ENCODE peak calls at places on chromosomes 4 and X, in six cellular contexts. A is NT2/D1, G is uterus, C is K562, D is right cardiac atrium, X is upper lobe of left lung. Q is an unnamed sample.

GRCh38 chr4:57071340-57071739 is 38.8 kb downstream of the IGFBP7 start:
- DNase-seq in X (no peak), G (peak; percentile 31), A (no peak), C (no peak), D (no peak), Q (no peak)

GRCh38 chr4:1404573-1405248 is 1.5 kb downstream of the NKX1-1 start:
- DNase-seq in C (no peak), X (no peak), D (peak; percentile 46), G (peak; percentile 8), A (no peak), Q (no peak)

GRCh38 chr4:112058433-112058832 is 86.8 kb upstream of the FAM241A start:
- DNase-seq in X (no peak), A (no peak), G (no peak), C (no peak), D (no peak), Q (no peak)

GRCh38 chr4:18342847-18343246 is 321.3 kb upstream of the LCORL start:
- DNase-seq in G (no peak), D (no peak), X (no peak), A (no peak), C (no peak), Q (no peak)

GRCh38 chrX:133608406-133608805 is 193.1 kb upstream of the GPC4 start:
- DNase-seq in C (no peak), X (no peak), A (no peak), D (no peak), G (no peak), Q (no peak)

GRCh38 chr4:7831330-7831729 is 108.3 kb downstream of the AFAP1 start:
- DNase-seq in C (peak; percentile 44), A (no peak), X (no peak), D (no peak), G (no peak), Q (peak; percentile 28)

GRCh38 chr4:114393295-114394038 is 205.1 kb upstream of the UGT8 start:
- DNase-seq in A (no peak), X (no peak), C (no peak), D (no peak), G (no peak), Q (no peak)

GRCh38 chrX:150508018-150508417 is 60.4 kb upstream of the MTM1 start:
- DNase-seq in G (no peak), C (no peak), D (no peak), X (no peak), A (no peak), Q (no peak)

GRCh38 chrX:31132803-31133202 is 61.0 kb upstream of the FTHL17 start:
- DNase-seq in G (no peak), D (no peak), A (no peak), C (no peak), X (no peak), Q (no peak)

GRCh38 chr4:86596802-86597201 is 2.7 kb downstream of the PTPN13 start:
- DNase-seq in D (no peak), C (no peak), X (no peak), G (no peak), A (no peak), Q (no peak)

GRCh38 chr4:122796801-122797404 is 29.7 kb upstream of the FGF2 start:
- DNase-seq in C (peak; percentile 62), A (peak; percentile 77), G (no peak), X (no peak), D (no peak), Q (no peak)

GRCh38 chr4:8181844-8182243 is 17.2 kb upstream of the SH3TC1 start:
- DNase-seq in D (peak; percentile 79), X (peak; percentile 72), G (no peak), C (no peak), A (no peak), Q (no peak)

GRCh38 chr4:80471701-80472100 is 136.2 kb downstream of the CFAP299 start:
- DNase-seq in G (no peak), D (no peak), X (peak; percentile 63), C (no peak), A (no peak), Q (no peak)

GRCh38 chrX:7242613-7243012 is 94.7 kb upstream of the PUDP start:
- DNase-seq in A (no peak), X (no peak), C (no peak), G (no peak), D (no peak), Q (no peak)

GRCh38 chr4:137510866-137511265 is 21.4 kb downstream of the PCDH18 start:
- DNase-seq in G (peak; percentile 39), D (no peak), A (peak; percentile 23), C (no peak), X (no peak), Q (no peak)

GRCh38 chr4:125316781-125317525 is 2.2 kb downstream of the FAT4 start:
- DNase-seq in D (peak; percentile 76), G (peak; percentile 32), A (no peak), C (no peak), X (no peak), Q (no peak)

GRCh38 chr4:24836843-24837242 is 41.5 kb downstream of the SOD3 start:
- DNase-seq in A (no peak), G (no peak), X (no peak), D (no peak), C (no peak), Q (no peak)

GRCh38 chr4:72701987-72702819 is 133.2 kb upstream of the ADAMTS3 start:
- DNase-seq in G (no peak), A (peak; percentile 15), D (no peak), X (no peak), C (peak; percentile 77), Q (peak; percentile 2)

GRCh38 chr4:42359686-42360085 is 37.6 kb upstream of the SHISA3 start:
- DNase-seq in X (no peak), D (no peak), A (no peak), C (no peak), G (no peak), Q (no peak)

GRCh38 chr4:183960021-183960420 is 54.9 kb downstream of the STOX2 start:
- DNase-seq in D (peak; percentile 72), A (peak; percentile 11), G (peak; percentile 37), C (peak; percentile 6), X (peak; percentile 30), Q (no peak)

GRCh38 chrX:46788902-46789301 is 30.0 kb upstream of the SLC9A7 start:
- DNase-seq in D (no peak), G (no peak), X (no peak), A (peak; percentile 67), C (no peak), Q (no peak)

GRCh38 chrX:102654696-102655095 is 3.4 kb downstream of the GPRASP1 start:
- DNase-seq in A (no peak), X (no peak), C (no peak), G (no peak), D (peak; percentile 66), Q (no peak)

GRCh38 chr4:42655248-42655647 is 1.7 kb downstream of the ATP8A1 start:
- DNase-seq in X (no peak), G (no peak), A (no peak), C (no peak), D (no peak), Q (no peak)

GRCh38 chr4:16078195-16078756 is 5.5 kb downstream of the PROM1 start:
- DNase-seq in A (no peak), C (no peak), X (no peak), D (no peak), G (no peak), Q (no peak)

GRCh38 chr4:33071552-33071951 is 2351.4 kb downstream of the PCDH7 start:
- DNase-seq in X (no peak), G (no peak), C (no peak), A (no peak), D (no peak), Q (no peak)

GRCh38 chrX:133918326-133918725 is 67.1 kb downstream of the GPC3 start:
- DNase-seq in X (no peak), C (no peak), A (no peak), G (no peak), D (no peak), Q (no peak)

GRCh38 chrX:41108684-41109205 is 23.5 kb downstream of the USP9X start:
- DNase-seq in D (no peak), C (no peak), A (no peak), G (no peak), X (no peak), Q (no peak)

GRCh38 chrX:41116948-41117347 is 31.7 kb downstream of the USP9X start:
- DNase-seq in C (peak; percentile 22), A (no peak), G (no peak), D (no peak), X (no peak), Q (no peak)

GRCh38 chrX:41108007-41108683 is 22.9 kb downstream of the USP9X start:
- DNase-seq in D (no peak), A (no peak), X (no peak), G (no peak), C (no peak), Q (no peak)

GRCh38 chrX:41110801-41111625 is 25.8 kb downstream of the USP9X start:
- DNase-seq in D (no peak), X (no peak), A (no peak), G (no peak), C (peak; percentile 13), Q (no peak)
- H3K4me1 ChIP-seq in D (peaks cover 6% of the 10 kb centered on the region), X (peaks cover 11% of the 10 kb centered on the region), A (peaks cover 3% of the 10 kb centered on the region), G (no peaks in the 10 kb centered on the region), C (peaks cover 25% of the 10 kb centered on the region), Q (peaks cover 29% of the 10 kb centered on the region)

DNA sequence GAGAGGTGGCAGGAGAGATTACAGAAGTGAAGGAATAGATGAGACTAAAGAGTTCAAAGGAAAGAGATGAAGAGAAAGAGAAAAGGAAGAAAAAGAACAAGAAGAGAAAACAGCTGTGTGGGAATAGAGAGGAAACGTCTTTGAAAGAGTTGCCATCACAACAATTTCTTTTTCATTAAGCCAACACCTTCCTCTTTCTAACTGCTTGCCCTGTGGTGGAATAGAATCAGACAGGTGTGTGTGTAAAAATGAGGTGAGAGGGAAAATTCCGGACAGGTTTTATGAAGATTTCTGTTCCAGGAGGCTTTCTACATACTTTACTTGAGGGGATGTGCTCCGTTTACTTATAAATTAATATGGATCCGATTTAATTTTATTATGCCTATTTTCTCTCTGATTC is 28.8 kb downstream of the DTHD1 start:
- DNase-seq in A (no peak), X (no peak), D (no peak), C (no peak), G (no peak), Q (no peak)
- H3K4me1 ChIP-seq in A (no peaks in the 10 kb centered on the region), X (peaks cover 14% of the 10 kb centered on the region), D (peaks cover 2% of the 10 kb centered on the region), C (no peaks in the 10 kb centered on the region), G (no peaks in the 10 kb centered on the region), Q (peaks cover 13% of the 10 kb centered on the region)

DNA sequence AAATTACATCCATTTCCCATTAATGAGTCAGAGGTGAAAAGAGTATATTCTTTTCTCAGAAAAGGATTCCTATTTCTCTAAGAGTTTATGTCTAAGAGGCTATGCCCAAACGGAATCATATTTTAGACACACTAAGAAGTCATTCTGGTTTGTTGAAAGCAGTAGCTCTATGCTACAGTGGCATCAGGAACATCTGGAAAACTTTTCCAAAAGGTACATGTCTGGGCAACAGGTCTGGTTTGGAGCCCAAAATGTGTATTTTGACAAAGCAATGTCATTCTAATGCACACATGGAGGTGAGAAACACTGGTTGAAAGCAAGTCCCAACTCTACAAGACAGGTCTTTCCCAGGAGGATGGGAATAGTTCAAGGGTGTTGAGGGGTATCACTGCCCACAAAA is 56.1 kb downstream of the APBB2 start:
- DNase-seq in A (no peak), D (no peak), G (no peak), X (no peak), C (no peak), Q (no peak)
- H3K4me1 ChIP-seq in A (no peaks in the 10 kb centered on the region), D (peaks cover 4% of the 10 kb centered on the region), G (peaks cover 7% of the 10 kb centered on the region), X (peaks cover 5% of the 10 kb centered on the region), C (no peaks in the 10 kb centered on the region), Q (no peaks in the 10 kb centered on the region)

DNA sequence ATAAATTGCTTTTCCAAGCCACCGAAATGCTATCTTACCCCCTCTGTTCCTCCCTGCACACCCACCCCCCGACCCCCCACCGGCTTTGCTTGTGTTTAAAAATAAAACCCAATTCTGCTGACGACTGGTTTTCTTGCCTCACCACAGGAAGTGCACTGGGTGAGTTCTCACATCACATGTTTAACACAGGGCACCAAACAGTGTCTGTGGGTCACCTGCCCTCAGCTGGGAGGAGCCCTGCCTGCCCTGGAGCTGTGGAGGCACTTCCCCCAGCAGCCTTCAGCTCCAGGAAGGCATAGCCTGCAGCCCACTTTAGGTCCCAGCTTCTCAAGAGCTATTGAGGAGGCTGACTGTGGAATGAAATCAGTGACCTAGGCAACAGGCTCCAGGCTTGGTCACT is 8.8 kb downstream of the TMEM255A start:
- DNase-seq in C (no peak), A (peak; percentile 2), X (peak; percentile 53), D (no peak), G (no peak), Q (peak; percentile 67)
- H3K4me1 ChIP-seq in C (peaks cover 11% of the 10 kb centered on the region), A (no peaks in the 10 kb centered on the region), X (no peaks in the 10 kb centered on the region), D (no peaks in the 10 kb centered on the region), G (no peaks in the 10 kb centered on the region), Q (peaks cover 20% of the 10 kb centered on the region)

Q was measured in CD8-positive, alpha-beta memory T cell.